ENCODE peak calls at places on chromosomes 3 and 15, in four cellular contexts. C, G, S and W are unnamed samples.

GRCh38 chr15:80251505-80252280 is at the start of gene CTXND1:
- DNase-seq in G (no peak), C (peak), S (peak), W (no peak)

GRCh38 chr15:23497710-23498111 is 50.7 kb upstream of the GOLGA6L2 start:
- DNase-seq in C (peak), G (no peak), S (peak), W (no peak)

GRCh38 chr15:90598053-90598577 is 68.4 kb downstream of the CRTC3 start:
- DNase-seq in G (no peak), S (no peak), C (peak), W (no peak)

GRCh38 chr15:52042051-52042851 is 23.2 kb downstream of the MAPK6 start:
- DNase-seq in S (no peak), G (no peak), C (no peak), W (no peak)

GRCh38 chr3:189353988-189354735 is 182.4 kb downstream of the TPRG1 start:
- DNase-seq in G (peak), C (no peak), S (no peak), W (no peak)

GRCh38 chr3:3053974-3054373 is 56.2 kb downstream of the IL5RA start:
- DNase-seq in G (no peak), S (no peak), C (no peak), W (no peak)

GRCh38 chr15:76199106-76200082 is 111.9 kb downstream of the ETFA start:
- DNase-seq in S (no peak), C (no peak), G (no peak), W (no peak)

GRCh38 chr3:114712728-114713492 is 419.1 kb downstream of the TIGIT start:
- DNase-seq in C (no peak), G (no peak), S (no peak), W (no peak)

GRCh38 chr3:128493221-128494151 is 485 bp upstream of the GATA2 start:
- DNase-seq in G (no peak), S (peak), C (no peak), W (no peak)

GRCh38 chr15:68054658-68055223 is 626 bp downstream of the PIAS1 start:
- DNase-seq in S (peak), G (peak), C (peak), W (peak)

GRCh38 chr3:152071924-152072323 is 196.8 kb upstream of the MBNL1 start:
- DNase-seq in S (peak), C (peak), G (no peak), W (peak)

GRCh38 chr15:29677871-29678431 is 144.3 kb downstream of the TJP1 start:
- DNase-seq in G (no peak), S (no peak), C (no peak), W (no peak)

GRCh38 chr3:183975981-183976662 is 41.6 kb downstream of the ABCC5 start:
- DNase-seq in C (peak), G (no peak), S (no peak), W (no peak)

GRCh38 chr3:179811321-179812095 is 158.7 kb downstream of the USP13 start:
- DNase-seq in S (peak), C (peak), G (peak), W (peak)

GRCh38 chr15:51765751-51766150 is 14.4 kb downstream of the TMOD2 start:
- DNase-seq in C (no peak), G (no peak), S (no peak), W (no peak)

GRCh38 chr15:65285291-65286068 is 1.2 kb downstream of the PARP16 start:
- DNase-seq in C (no peak), G (no peak), S (no peak), W (no peak)

GRCh38 chr3:14488286-14489036 is 51.7 kb downstream of the GRIP2 start:
- DNase-seq in G (no peak), S (no peak), C (no peak), W (no peak)

GRCh38 chr3:125428216-125428830 is 53.2 kb upstream of the ZNF148 start:
- DNase-seq in G (no peak), C (no peak), S (no peak), W (no peak)

GRCh38 chr15:41258706-41259471 is 27.8 kb downstream of the CHP1 start:
- DNase-seq in C (no peak), G (no peak), S (no peak), W (peak)

GRCh38 chr3:181457756-181458155 is 254.0 kb upstream of the SOX2 start:
- DNase-seq in G (no peak), S (no peak), C (no peak), W (no peak)
- H3K27ac ChIP-seq in G (no peak), S (peak), C (no peak), W (no peak)

DNA sequence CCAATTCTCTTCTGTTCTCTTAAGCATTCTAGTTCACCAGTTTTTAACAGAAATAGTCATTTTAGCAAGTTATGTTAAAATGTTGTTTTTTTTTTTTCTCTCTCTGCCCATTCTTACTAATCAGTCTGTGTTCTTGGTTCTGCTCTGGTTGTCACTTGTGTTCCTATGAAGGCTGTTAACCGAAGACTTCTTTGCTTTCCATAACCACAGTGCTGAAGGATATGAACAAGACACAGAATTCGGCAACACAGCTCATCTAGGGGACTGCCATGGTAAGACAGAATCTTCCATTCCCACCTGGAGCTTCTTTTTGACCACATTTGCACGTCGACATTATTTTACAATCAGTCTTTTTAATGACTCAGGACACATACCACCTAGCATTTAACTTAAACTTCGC is 49.1 kb downstream of the SEMA6D start:
- DNase-seq in G (no peak), C (no peak), S (no peak), W (no peak)
- TF ChIP-seq REST in G (no peak), C (no peak), S (no peak), W (peak)

GRCh38 chr3:535566-536416 is 339.2 kb downstream of the CHL1 start:
- DNase-seq in G (no peak), C (peak), S (peak), W (no peak)
- H3K4me3 ChIP-seq in G (no peak), C (peak), S (peak), W (no peak)

GRCh38 chr3:123347691-123348264 is 101.1 kb downstream of the ADCY5 start:
- DNase-seq in S (no peak), C (peak), G (no peak), W (no peak)

GRCh38 chr3:123346041-123346440 is 102.8 kb downstream of the ADCY5 start:
- DNase-seq in C (no peak), G (no peak), S (no peak), W (no peak)

GRCh38 chr3:123346726-123347125 is 102.2 kb downstream of the ADCY5 start:
- DNase-seq in G (no peak), C (no peak), S (no peak), W (no peak)

GRCh38 chr3:123348471-123349200 is 100.3 kb downstream of the ADCY5 start:
- DNase-seq in S (no peak), G (no peak), C (no peak), W (no peak)

GRCh38 chr3:123347205-123347604 is 101.7 kb downstream of the ADCY5 start:
- DNase-seq in G (no peak), S (no peak), C (no peak), W (no peak)
- H3K27ac ChIP-seq in G (no peak), S (no peak), C (no peak), W (no peak)

GRCh38 chr3:43619593-43619992 is 2.2 kb downstream of the ANO10 start:
- DNase-seq in C (no peak), S (no peak), G (no peak), W (no peak)

GRCh38 chr3:43621974-43622739 is at the start of gene ANO10:
- DNase-seq in C (peak), G (peak), S (peak), W (peak)

GRCh38 chr3:43618142-43618541 is 3.7 kb downstream of the ANO10 start:
- DNase-seq in C (no peak), G (no peak), S (no peak), W (no peak)

GRCh38 chr3:43621406-43621973 is 321 bp downstream of the ANO10 start:
- DNase-seq in G (no peak), C (no peak), S (no peak), W (no peak)

DNA sequence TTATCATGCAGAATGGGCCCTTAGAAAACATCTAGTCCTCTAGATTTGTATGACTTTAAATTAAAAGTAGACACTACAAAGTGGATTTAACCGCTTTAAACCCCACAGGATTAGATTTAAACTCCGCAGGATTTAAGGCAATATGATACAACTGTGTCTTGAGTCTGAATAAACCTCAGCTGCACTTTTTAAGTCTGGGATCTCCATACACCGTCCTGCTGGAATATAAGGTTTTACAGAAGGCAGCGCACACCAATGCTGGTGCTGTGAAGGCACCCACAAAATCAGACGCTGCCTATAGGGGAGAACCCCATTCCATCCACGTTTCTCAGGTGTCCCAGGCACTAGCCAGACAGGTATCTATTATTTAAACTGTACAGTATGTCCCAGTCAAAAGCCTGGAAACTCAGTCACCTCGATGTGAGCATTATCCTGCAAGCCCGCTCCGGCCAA is 832 bp downstream of the ANO10 start:
- DNase-seq in C (no peak), G (peak), S (no peak), W (no peak)
- TF ChIP-seq REST in C (no peak), G (no peak), S (no peak), W (no peak)

GRCh38 chr3:134357261-134357913 is 16.9 kb downstream of the AMOTL2 start:
- DNase-seq in C (no peak), G (no peak), S (no peak), W (no peak)

GRCh38 chr3:134357914-134358811 is 16.1 kb downstream of the AMOTL2 start:
- DNase-seq in G (no peak), C (no peak), S (peak), W (no peak)

GRCh38 chr3:134355416-134355815 is 18.8 kb downstream of the AMOTL2 start:
- DNase-seq in S (no peak), G (no peak), C (no peak), W (no peak)

GRCh38 chr3:134354612-134355275 is 19.5 kb downstream of the AMOTL2 start:
- DNase-seq in G (no peak), C (no peak), S (no peak), W (no peak)

DNA sequence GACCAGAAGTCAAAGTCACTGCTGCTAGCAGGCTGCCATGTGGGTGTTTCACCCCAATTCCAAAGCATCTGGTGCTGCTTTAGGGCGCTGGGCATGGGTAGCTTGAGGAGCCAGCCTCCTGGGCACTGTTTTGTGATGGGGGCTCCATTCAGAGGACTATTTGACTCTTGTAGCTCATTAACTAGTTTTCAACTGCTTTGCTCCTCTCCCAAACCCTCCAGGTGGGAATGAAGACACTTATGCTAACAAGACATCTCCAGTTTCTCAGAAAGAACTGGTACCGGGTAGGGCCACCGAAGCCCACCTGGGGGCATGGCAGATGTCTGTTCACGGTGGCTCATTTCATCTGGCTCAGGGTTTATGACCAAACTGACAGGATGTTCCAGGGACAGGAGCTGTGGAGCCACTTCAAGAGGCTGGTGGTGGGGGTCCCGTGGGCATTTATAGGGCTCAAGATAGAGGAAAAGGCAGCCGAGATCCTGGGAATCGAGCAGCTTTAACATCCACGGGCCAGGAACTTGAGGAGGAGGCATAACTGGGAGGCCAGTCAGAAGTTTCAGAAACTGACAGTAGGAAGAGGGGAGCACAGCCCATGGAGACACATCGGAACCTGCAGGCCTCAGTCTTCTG is 17.7 kb downstream of the AMOTL2 start:
- DNase-seq in S (no peak), C (no peak), G (no peak), W (no peak)
- H3K4me3 ChIP-seq in S (no peak), C (no peak), G (no peak), W (no peak)

DNA sequence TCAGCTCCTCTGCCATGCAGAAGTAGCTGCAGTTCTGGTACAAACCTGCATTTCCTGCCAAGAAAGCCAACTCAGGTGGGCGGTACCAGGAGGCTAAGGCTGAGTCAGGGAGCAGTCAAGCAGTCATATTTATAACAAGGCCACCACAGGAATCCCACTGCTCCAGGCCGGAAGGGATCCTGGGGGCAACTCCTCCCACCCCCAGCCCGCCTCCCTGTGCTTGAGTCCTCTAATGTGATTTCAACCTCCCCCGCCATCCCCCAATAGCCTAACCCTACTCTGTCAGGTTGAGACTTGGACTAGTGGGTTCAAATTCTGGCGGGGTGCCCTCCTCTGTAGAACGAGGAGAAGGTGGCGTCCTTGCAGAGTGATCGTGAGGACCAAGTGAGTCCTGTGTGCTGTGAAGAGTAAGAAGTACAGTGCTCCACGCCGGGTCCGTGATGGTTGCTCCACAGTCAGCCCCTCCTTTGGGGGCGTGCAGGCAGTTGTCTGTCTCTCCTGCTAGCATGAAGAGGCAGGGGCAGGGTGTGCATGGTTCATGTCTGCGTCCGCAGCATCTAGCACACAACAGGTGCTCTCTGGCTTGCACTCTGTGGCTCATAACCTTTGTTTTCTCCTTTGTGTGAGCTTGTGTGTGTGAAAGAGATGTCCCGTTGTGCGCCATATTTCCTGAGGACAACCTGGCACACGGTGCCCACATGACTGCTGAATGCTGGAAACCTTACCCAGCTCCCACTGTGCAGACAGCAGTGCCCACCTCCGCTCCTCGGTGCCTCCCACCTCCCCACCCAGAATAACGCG is 78.3 kb downstream of the SMAD6 start:
- DNase-seq in C (no peak), S (no peak), G (peak), W (no peak)
- H3K27ac ChIP-seq in C (no peak), S (peak), G (peak), W (no peak)

GRCh38 chr3:64489361-64490044 is 198.3 kb downstream of the ADAMTS9 start:
- DNase-seq in G (no peak), C (peak), S (no peak), W (no peak)
- TF ChIP-seq REST in G (no peak), C (no peak), S (no peak), W (no peak)